ENCODE peak calls at places on chromosomes 16 and 17, in five cellular contexts. D is lung; V is esophagus squamous epithelium; M is germinal center; Q is stimulated activated CD8-positive, alpha-beta memory T cell treated with anti-CD3 and anti-CD28 coated beads, Interleukin-4, amount 100 ng/mL, for 4 hours. L is an unnamed sample.

GRCh38 chr16:23615805-23616204 is 19.7 kb upstream of the NDUFAB1 start:
- DNase-seq in D (no peak), V (no peak), M (no peak), Q (no peak), L (no peak)

GRCh38 chr17:75473246-75473645 is 16.8 kb downstream of the TMEM94 start:
- DNase-seq in D (no peak), V (no peak), M (no peak), Q (no peak), L (no peak)

GRCh38 chr17:44038604-44039007 is 23.8 kb upstream of the TMEM101 start:
- DNase-seq in D (no peak), V (no peak), M (no peak), Q (no peak), L (no peak)

GRCh38 chr16:71293921-71294320 is 4.7 kb upstream of the CMTR2 start:
- DNase-seq in D (no peak), V (no peak), M (no peak), Q (no peak), L (no peak)

GRCh38 chr17:67784364-67785121 is 40.8 kb upstream of the BPTF start:
- DNase-seq in D (no peak), V (no peak), M (no peak), Q (no peak), L (no peak)

GRCh38 chr17:79811888-79812205 is 15.0 kb upstream of the CBX8 start:
- DNase-seq in D (no peak), V (no peak), M (no peak), Q (no peak), L (no peak)

GRCh38 chr16:10598157-10598556 is 17.8 kb upstream of the EMP2 start:
- DNase-seq in D (no peak), V (no peak), M (no peak), Q (no peak), L (no peak)

GRCh38 chr16:24890746-24891145 is 45.0 kb downstream of the SLC5A11 start:
- DNase-seq in D (no peak), V (no peak), M (no peak), Q (no peak), L (no peak)

GRCh38 chr17:35028531-35029262 is 34.8 kb downstream of the RFFL start:
- DNase-seq in D (no peak), V (no peak), M (no peak), Q (no peak), L (no peak)

GRCh38 chr17:19958023-19958422 is 19.6 kb downstream of the AKAP10 start:
- DNase-seq in D (no peak), V (no peak), M (no peak), Q (no peak), L (no peak)

GRCh38 chr17:57294075-57294474 is 37.8 kb downstream of the MSI2 start:
- DNase-seq in D (no peak), V (no peak), M (no peak), Q (no peak), L (no peak)

GRCh38 chr17:10069301-10069700 is 129.1 kb downstream of the GAS7 start:
- DNase-seq in D (no peak), V (no peak), M (no peak), Q (no peak), L (no peak)

GRCh38 chr17:29158515-29159275 is 21.5 kb downstream of the MYO18A start:
- DNase-seq in D (no peak), V (no peak), M (no peak), Q (no peak), L (no peak)

GRCh38 chr16:81273223-81273940 is 34.9 kb downstream of the BCO1 start:
- DNase-seq in D (no peak), V (no peak), M (no peak), Q (no peak), L (no peak)

GRCh38 chr16:55495616-55496289 is 13.1 kb upstream of the LPCAT2 start:
- DNase-seq in D (peak; percentile 64), V (no peak), M (no peak), Q (no peak), L (no peak)

GRCh38 chr17:33284022-33284421 is 9.1 kb downstream of the ASIC2 start:
- DNase-seq in D (no peak), V (no peak), M (no peak), Q (no peak), L (no peak)

GRCh38 chr16:49503242-49504022 is 129.8 kb downstream of the C16orf78 start:
- DNase-seq in D (no peak), V (no peak), M (no peak), Q (no peak), L (no peak)

GRCh38 chr16:16014329-16015224 is 65.2 kb downstream of the ABCC1 start:
- DNase-seq in D (peak; percentile 37), V (no peak), M (no peak), Q (no peak), L (no peak)

GRCh38 chr16:84220851-84221250 is 19.0 kb downstream of the KCNG4 start:
- DNase-seq in D (no peak), V (no peak), M (no peak), Q (no peak), L (no peak)

GRCh38 chr16:67443299-67443698 is 12.4 kb downstream of the HSD11B2 start:
- DNase-seq in D (no peak), V (no peak), M (no peak), Q (no peak), L (no peak)

GRCh38 chr17:13520899-13521572 is 80.7 kb downstream of the HS3ST3A1 start:
- DNase-seq in D (no peak), V (no peak), M (no peak), Q (no peak), L (peak; percentile 29)

GRCh38 chr17:8015957-8016631 is 13.7 kb downstream of the GUCY2D start:
- DNase-seq in D (peak; percentile 60), V (no peak), M (no peak), Q (no peak), L (no peak)

GRCh38 chr17:7351665-7352558 is at the start of gene KCTD11:
- DNase-seq in D (peak; percentile 91), V (no peak), M (peak; percentile 79), Q (no peak), L (peak; percentile 87)

GRCh38 chr16:4359914-4360313 is 8.8 kb upstream of the PAM16 start:
- DNase-seq in D (no peak), V (no peak), M (no peak), Q (no peak), L (no peak)

GRCh38 chr17:77264617-77265230 is 124.0 kb downstream of the SEC14L1 start:
- DNase-seq in D (no peak), V (no peak), M (no peak), Q (no peak), L (no peak)

GRCh38 chr16:8725513-8726178 is 51.2 kb downstream of the ABAT start:
- DNase-seq in D (no peak), V (no peak), M (no peak), Q (no peak), L (no peak)

GRCh38 chr17:76659928-76660614 is 16.5 kb upstream of the ST6GALNAC1 start:
- DNase-seq in D (no peak), V (no peak), M (no peak), Q (no peak), L (no peak)

GRCh38 chr17:49850772-49851386 is 3.0 kb upstream of the TAC4 start:
- DNase-seq in D (no peak), V (no peak), M (no peak), Q (no peak), L (no peak)

GRCh38 chr17:32755045-32755805 is 121.7 kb downstream of the MYO1D start:
- DNase-seq in D (no peak), V (no peak), M (peak; percentile 57), Q (no peak), L (peak; percentile 15)

GRCh38 chr16:89409161-89409711 is 81.1 kb downstream of the ANKRD11 start:
- DNase-seq in D (no peak), V (no peak), M (no peak), Q (peak; percentile 35), L (no peak)

GRCh38 chr16:52690468-52690867 is 143.5 kb upstream of the TOX3 start:
- DNase-seq in D (no peak), V (no peak), M (no peak), Q (no peak), L (no peak)

GRCh38 chr17:6940186-6940649 is 55.6 kb upstream of the ALOX12 start:
- DNase-seq in D (no peak), V (no peak), M (no peak), Q (no peak), L (no peak)

GRCh38 chr17:77376795-77377751 is 236.3 kb downstream of the SEC14L1 start:
- DNase-seq in D (peak; percentile 57), V (no peak), M (no peak), Q (no peak), L (no peak)

GRCh38 chr16:4306439-4307214 is 9.2 kb upstream of the GLIS2 start:
- DNase-seq in D (no peak), V (no peak), M (peak; percentile 71), Q (no peak), L (peak; percentile 70)

GRCh38 chr17:34011599-34011998 is 243.5 kb upstream of the CCL2 start:
- DNase-seq in D (no peak), V (no peak), M (no peak), Q (no peak), L (no peak)

GRCh38 chr16:83215417-83216001 is 588.7 kb downstream of the CDH13 start:
- DNase-seq in D (no peak), V (no peak), M (peak; percentile 64), Q (peak; percentile 5), L (peak; percentile 13)

GRCh38 chr16:22968931-22969330 is 155.0 kb downstream of the HS3ST2 start:
- DNase-seq in D (no peak), V (no peak), M (no peak), Q (no peak), L (no peak)